ENCODE peak calls at places on chromosome 19, in six cellular contexts. J, F, Y, V, E and D are unnamed samples.

GRCh38 chr19:10321417-10321797 is 5.6 kb upstream of the FDX2 start:
- DNase-seq in V (no peak), E (no peak), J (no peak), F (no peak), Y (no peak), D (no peak)

GRCh38 chr19:53102701-53103140 is 501 bp downstream of the ZNF160 start:
- DNase-seq in E (no peak), Y (no peak), J (no peak), V (peak; percentile 36), F (peak; percentile 47), D (peak; percentile 22)

GRCh38 chr19:46784262-46785053 is 3.9 kb downstream of the SLC1A5 start:
- DNase-seq in Y (peak; percentile 71), E (no peak), J (no peak), V (peak; percentile 30), F (peak; percentile 96), D (peak; percentile 98)

GRCh38 chr19:1512671-1513491 is at the start of gene ADAMTSL5:
- DNase-seq in Y (no peak), E (no peak), J (no peak), F (peak; percentile 77), V (peak; percentile 58), D (peak; percentile 74)

GRCh38 chr19:3743486-3743885 is 18.0 kb downstream of the APBA3 start:
- DNase-seq in F (no peak), J (no peak), Y (no peak), E (no peak), V (no peak), D (peak; percentile 16)

GRCh38 chr19:44876930-44877530 is 14.0 kb upstream of the TOMM40 start:
- DNase-seq in V (no peak), J (no peak), F (no peak), Y (no peak), E (no peak), D (no peak)

GRCh38 chr19:19550454-19550842 is 12.4 kb downstream of the CILP2 start:
- DNase-seq in J (no peak), Y (no peak), V (no peak), E (no peak), F (no peak), D (no peak)

GRCh38 chr19:55907746-55908145 is 24.4 kb downstream of the NLRP13 start:
- DNase-seq in J (no peak), E (no peak), Y (no peak), F (no peak), V (no peak), D (no peak)

GRCh38 chr19:2627855-2628254 is 74.6 kb downstream of the GNG7 start:
- DNase-seq in Y (no peak), J (no peak), F (peak; percentile 52), V (no peak), E (peak; percentile 62), D (no peak)

GRCh38 chr19:51572908-51573307 is 1.8 kb downstream of the ZNF175 start:
- DNase-seq in V (no peak), F (peak; percentile 22), Y (no peak), J (no peak), E (no peak), D (no peak)

GRCh38 chr19:55156202-55157063 is 1.1 kb downstream of the TNNI3 start:
- DNase-seq in Y (no peak), J (no peak), F (peak; percentile 49), E (no peak), V (peak; percentile 70), D (no peak)

GRCh38 chr19:41223431-41224234 is 4.6 kb downstream of the AXL start:
- DNase-seq in V (no peak), F (peak; percentile 64), J (peak; percentile 53), Y (no peak), E (no peak), D (peak; percentile 61)

GRCh38 chr19:30064776-30065494 is 122.9 kb downstream of the URI1 start:
- DNase-seq in F (no peak), J (no peak), Y (no peak), V (no peak), E (no peak), D (no peak)

GRCh38 chr19:50311723-50312635 is 17.2 kb downstream of the KCNC3 start:
- DNase-seq in E (no peak), Y (no peak), F (no peak), V (no peak), J (no peak), D (no peak)

GRCh38 chr19:6718111-6718740 is 2.2 kb downstream of the C3 start:
- DNase-seq in Y (no peak), E (no peak), F (no peak), V (no peak), J (no peak), D (no peak)

GRCh38 chr19:17679526-17680234 is 8.5 kb downstream of the UNC13A start:
- DNase-seq in Y (no peak), J (no peak), E (no peak), V (no peak), F (no peak), D (no peak)

GRCh38 chr19:49761625-49762311 is 1.3 kb downstream of the TSKS start:
- DNase-seq in J (no peak), V (peak; percentile 51), Y (no peak), E (no peak), F (no peak), D (no peak)

GRCh38 chr19:33005440-33005839 is 33.4 kb downstream of the FAAP24 start:
- DNase-seq in E (no peak), J (no peak), V (no peak), F (peak; percentile 70), Y (no peak), D (no peak)

GRCh38 chr19:2461751-2462634 is 5.2 kb upstream of the LMNB2 start:
- DNase-seq in Y (no peak), F (peak; percentile 68), V (peak; percentile 45), J (no peak), E (peak; percentile 50), D (peak; percentile 90)

GRCh38 chr19:45905016-45905415 is 2.6 kb upstream of the MYPOP start:
- DNase-seq in J (no peak), V (no peak), F (no peak), Y (no peak), E (no peak), D (no peak)

GRCh38 chr19:46725036-46725820 is 8.3 kb upstream of the PRKD2 start:
- DNase-seq in J (no peak), V (no peak), F (no peak), Y (no peak), E (peak; percentile 27), D (no peak)

GRCh38 chr19:1106841-1107654 is 3.3 kb downstream of the GPX4 start:
- DNase-seq in J (no peak), V (no peak), F (peak; percentile 71), Y (no peak), E (no peak), D (peak; percentile 82)

GRCh38 chr19:18196511-18196845 is 3.5 kb downstream of the MPV17L2 start:
- DNase-seq in Y (no peak), E (no peak), J (no peak), V (no peak), F (no peak), D (no peak)

GRCh38 chr19:7877249-7877836 is 3.2 kb upstream of the PRR36 start:
- DNase-seq in F (no peak), J (no peak), E (no peak), Y (no peak), V (no peak), D (no peak)

GRCh38 chr19:18291590-18292459 is 10.4 kb upstream of the JUND start:
- DNase-seq in F (peak; percentile 39), Y (peak; percentile 82), J (peak; percentile 66), E (peak; percentile 97), V (peak; percentile 93), D (peak; percentile 70)

GRCh38 chr19:44685877-44686276 is 13.1 kb upstream of the CEACAM16 start:
- DNase-seq in J (no peak), E (no peak), F (peak; percentile 40), V (peak; percentile 34), Y (no peak), D (no peak)

GRCh38 chr19:1076951-1077350 is 10.0 kb downstream of the ARHGAP45 start:
- DNase-seq in Y (peak; percentile 66), J (no peak), V (peak; percentile 42), F (peak; percentile 66), E (peak; percentile 97), D (peak; percentile 79)

GRCh38 chr19:4379383-4380253 is 20.7 kb downstream of the SH3GL1 start:
- DNase-seq in Y (peak; percentile 68), J (no peak), V (no peak), E (peak; percentile 64), F (peak; percentile 100), D (peak; percentile 99)

GRCh38 chr19:15280048-15280725 is 47.9 kb upstream of the EPHX3 start:
- DNase-seq in F (no peak), J (no peak), Y (no peak), V (no peak), E (no peak), D (no peak)

GRCh38 chr19:50912727-50913716 is 1.8 kb upstream of the KLK4 start:
- DNase-seq in Y (no peak), J (no peak), V (no peak), E (no peak), F (no peak), D (no peak)

GRCh38 chr19:23440791-23441190 is 45.5 kb upstream of the ZNF91 start:
- DNase-seq in F (no peak), V (no peak), Y (no peak), J (no peak), E (no peak), D (no peak)

GRCh38 chr19:6754653-6755463 is 12.4 kb downstream of the SH2D3A start:
- DNase-seq in J (no peak), V (no peak), F (no peak), Y (no peak), E (no peak), D (no peak)

GRCh38 chr19:29858000-29858596 is 46.3 kb downstream of the CCNE1 start:
- DNase-seq in J (no peak), V (no peak), F (peak; percentile 39), E (no peak), Y (no peak), D (peak; percentile 38)

DNA sequence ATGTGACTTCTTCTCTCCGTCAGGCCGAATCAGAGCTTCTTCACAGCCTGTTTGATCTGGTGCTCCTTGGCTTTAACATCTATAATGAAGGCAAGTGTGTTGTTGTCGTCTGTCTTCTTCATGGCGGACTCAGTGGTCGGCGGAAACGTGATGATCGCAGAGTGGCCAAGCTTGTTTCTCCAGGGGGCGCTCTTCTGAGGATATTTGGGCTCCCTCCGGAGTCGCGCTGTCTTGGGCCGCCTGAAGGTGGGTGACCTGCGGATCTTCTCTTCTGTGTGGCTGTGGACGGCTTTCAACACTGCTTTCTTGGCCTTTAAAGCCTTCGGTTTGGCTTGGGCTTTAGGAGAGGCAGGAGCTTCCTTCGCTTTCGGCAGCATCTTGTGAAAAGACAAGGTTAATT is 9.8 kb downstream of the TPRX1 start:
- DNase-seq in Y (no peak), F (no peak), E (no peak), V (no peak), J (no peak), D (no peak)
- TF ChIP-seq CTCF in Y (no peak), F (no peak), E (no peak), V (no peak), J (no peak), D (no peak)

GRCh38 chr19:13621413-13621812 is 115.1 kb upstream of the CACNA1A start:
- DNase-seq in E (no peak), V (no peak), J (no peak), Y (no peak), F (peak; percentile 78), D (peak; percentile 85)
- TF ChIP-seq CTCF in E (no peak), V (no peak), J (no peak), Y (no peak), F (no peak), D (no peak)

GRCh38 chr19:35757231-35757748 is 461 bp upstream of the HSPB6 start:
- DNase-seq in Y (peak; percentile 68), E (no peak), V (peak; percentile 90), J (peak; percentile 76), F (no peak), D (no peak)
- TF ChIP-seq CTCF in Y (no peak), E (no peak), V (no peak), J (no peak), F (no peak), D (no peak)

GRCh38 chr19:12847159-12848139 is 9.1 kb downstream of the MAST1 start:
- DNase-seq in V (peak; percentile 68), F (peak; percentile 81), J (peak; percentile 27), E (peak; percentile 84), Y (peak; percentile 67), D (peak; percentile 85)
- TF ChIP-seq CTCF in V (peak; percentile 99), F (peak; percentile 61), J (peak; percentile 99), E (peak; percentile 100), Y (no peak), D (peak; percentile 99)